ENCODE peak calls at places on chromosomes 5 and 9, in ten cellular contexts. I is lower lobe of right lung; K is body of pancreas; T is psoas muscle; A is transverse colon; Z is mucosa of descending colon; G is adipocyte; P is A549; S is CD8-positive, alpha-beta memory T cell; Q is cardiac muscle cell. E is an unnamed sample.

GRCh38 chr9:20873240-20873860 is 158.1 kb downstream of the HACD4 start:
- DNase-seq in I (no peak), K (no peak), T (no peak), A (no peak), Z (no peak), G (peak; percentile 37), P (no peak), S (no peak), Q (no peak), E (no peak)

GRCh38 chr5:60287174-60287771 is 393.7 kb upstream of the PDE4D start:
- DNase-seq in I (peak; percentile 76), K (peak; percentile 71), T (peak; percentile 12), A (peak; percentile 26), Z (peak; percentile 24), G (peak; percentile 36), P (peak; percentile 18), S (no peak), Q (peak; percentile 79), E (peak; percentile 55)

GRCh38 chr9:116550728-116551436 is 136.2 kb upstream of the TRIM32 start:
- DNase-seq in I (no peak), K (no peak), T (peak; percentile 23), A (no peak), Z (no peak), G (peak; percentile 62), P (no peak), S (no peak), Q (no peak), E (no peak)

GRCh38 chr9:130490981-130491380 is 46.2 kb downstream of the ASS1 start:
- DNase-seq in I (no peak), K (no peak), T (no peak), A (no peak), Z (no peak), G (no peak), P (no peak), S (no peak), Q (no peak), E (no peak)

GRCh38 chr5:164184158-164184557 is 678.7 kb downstream of the MAT2B start:
- DNase-seq in I (no peak), K (no peak), T (no peak), A (no peak), Z (no peak), G (no peak), P (no peak), S (no peak), Q (peak; percentile 57), E (peak; percentile 18)

GRCh38 chr5:61275841-61276240 is 56.2 kb upstream of the ZSWIM6 start:
- DNase-seq in I (peak; percentile 88), K (no peak), T (peak; percentile 58), A (peak; percentile 35), Z (no peak), G (peak; percentile 62), P (no peak), S (no peak), Q (no peak), E (no peak)

GRCh38 chr5:1410156-1411014 is 34.9 kb downstream of the SLC6A3 start:
- DNase-seq in I (peak; percentile 28), K (peak; percentile 3), T (no peak), A (no peak), Z (no peak), G (no peak), P (no peak), S (no peak), Q (no peak), E (no peak)

GRCh38 chr9:138069731-138070456 is 192.3 kb downstream of the CACNA1B start:
- DNase-seq in I (no peak), K (no peak), T (no peak), A (no peak), Z (no peak), G (no peak), P (no peak), S (no peak), Q (no peak), E (no peak)

GRCh38 chr5:134114886-134115805 is 665 bp downstream of the TCF7 start:
- DNase-seq in I (no peak), K (peak; percentile 66), T (peak; percentile 42), A (peak; percentile 40), Z (peak; percentile 65), G (peak; percentile 16), P (peak; percentile 41), S (peak; percentile 76), Q (peak; percentile 65), E (peak; percentile 39)

GRCh38 chr5:80275347-80275746 is 19.5 kb upstream of the SERINC5 start:
- DNase-seq in I (no peak), K (no peak), T (no peak), A (no peak), Z (no peak), G (peak; percentile 13), P (no peak), S (peak; percentile 16), Q (peak; percentile 54), E (no peak)

GRCh38 chr5:159104058-159104651 is 4.4 kb upstream of the EBF1 start:
- DNase-seq in I (peak; percentile 41), K (no peak), T (no peak), A (no peak), Z (peak; percentile 30), G (no peak), P (peak; percentile 35), S (no peak), Q (peak; percentile 62), E (no peak)

GRCh38 chr5:137751869-137752491 is 2.2 kb downstream of the HNRNPA0 start:
- DNase-seq in I (no peak), K (peak; percentile 37), T (no peak), A (peak; percentile 20), Z (no peak), G (peak; percentile 94), P (peak; percentile 48), S (peak; percentile 32), Q (peak; percentile 74), E (no peak)

GRCh38 chr5:126178521-126178920 is 244.7 kb upstream of the GRAMD2B start:
- DNase-seq in I (no peak), K (peak; percentile 17), T (no peak), A (no peak), Z (no peak), G (peak; percentile 62), P (no peak), S (no peak), Q (no peak), E (no peak)

DNA sequence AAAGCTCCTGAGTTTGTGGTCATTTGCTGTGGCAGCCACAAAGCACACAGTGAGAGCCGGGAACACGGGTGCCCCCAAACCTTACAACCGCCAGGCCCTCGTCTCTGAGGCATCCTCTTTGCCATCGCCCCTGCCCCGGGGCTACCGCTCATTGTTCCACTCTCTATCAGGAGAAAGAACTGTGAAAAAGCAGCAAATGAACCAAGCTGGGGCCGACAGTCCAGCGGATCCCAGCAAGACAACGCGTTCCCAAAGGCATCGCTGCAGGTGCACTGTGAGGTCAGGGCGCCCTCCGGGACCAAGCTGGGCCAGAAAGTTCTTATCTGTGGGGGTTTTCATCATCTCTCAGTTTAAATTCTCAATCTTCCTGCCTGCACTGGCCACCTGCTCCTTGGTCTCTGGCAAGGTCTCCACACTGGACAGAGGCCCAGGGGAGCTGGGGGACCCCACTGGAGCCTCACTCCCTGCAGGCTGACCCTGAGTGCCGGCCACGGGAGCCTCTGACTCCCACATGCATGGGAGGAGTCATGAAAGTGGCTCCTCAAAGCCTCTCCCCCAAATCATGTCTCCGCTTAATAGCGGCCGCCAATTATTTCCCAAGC is 32.1 kb downstream of the VAV2 start:
- DNase-seq in I (peak; percentile 35), K (no peak), T (no peak), A (no peak), Z (peak; percentile 12), G (no peak), P (no peak), S (no peak), Q (no peak), E (no peak)
- H3K4me1 ChIP-seq in I (peaks cover 54% of the 10 kb centered on the region), K (peaks cover 73% of the 10 kb centered on the region), T (peaks cover 9% of the 10 kb centered on the region), A (peaks cover 4% of the 10 kb centered on the region), Z (peaks cover 3% of the 10 kb centered on the region), G (peaks cover 13% of the 10 kb centered on the region), P (peaks cover 9% of the 10 kb centered on the region), S (no peaks in the 10 kb centered on the region), Q (peaks cover 25% of the 10 kb centered on the region), E (peaks cover 9% of the 10 kb centered on the region)

DNA sequence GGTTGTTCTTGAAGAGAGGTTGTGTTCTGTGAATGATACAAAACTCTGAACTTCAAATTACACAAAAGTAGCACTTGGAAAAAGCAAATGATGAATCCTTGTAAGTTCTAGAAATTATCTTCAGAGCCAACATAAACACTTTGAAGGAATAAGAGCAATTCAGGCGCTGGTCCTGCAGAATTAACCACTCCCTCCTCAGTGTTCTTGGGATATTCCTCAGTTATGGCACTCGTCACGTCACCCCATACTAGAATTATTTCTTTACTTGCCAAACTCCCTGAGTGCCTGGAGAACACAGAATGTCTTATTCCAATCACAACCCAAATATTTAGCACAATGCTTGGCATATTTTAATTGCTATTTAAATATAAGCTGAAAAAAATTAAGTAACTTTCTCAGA is 126.3 kb downstream of the EFNA5 start:
- DNase-seq in I (no peak), K (no peak), T (no peak), A (no peak), Z (no peak), G (no peak), P (no peak), S (no peak), Q (no peak), E (no peak)
- H3K4me1 ChIP-seq in I (peaks cover 22% of the 10 kb centered on the region), K (peaks cover 42% of the 10 kb centered on the region), T (peaks cover 16% of the 10 kb centered on the region), A (no peaks in the 10 kb centered on the region), Z (no peaks in the 10 kb centered on the region), G (peaks cover 37% of the 10 kb centered on the region), P (peaks cover 75% of the 10 kb centered on the region), S (no peaks in the 10 kb centered on the region), Q (peaks cover 30% of the 10 kb centered on the region), E (no peaks in the 10 kb centered on the region)

GRCh38 chr9:113375057-113376023 is 1.4 kb downstream of the HDHD3 start:
- DNase-seq in I (no peak), K (peak; percentile 58), T (no peak), A (peak; percentile 75), Z (peak; percentile 58), G (no peak), P (peak; percentile 22), S (no peak), Q (no peak), E (no peak)
- H3K4me1 ChIP-seq in I (no peaks in the 10 kb centered on the region), K (peaks cover 87% of the 10 kb centered on the region), T (peaks cover 3% of the 10 kb centered on the region), A (no peaks in the 10 kb centered on the region), Z (peaks cover 14% of the 10 kb centered on the region), G (peaks cover 5% of the 10 kb centered on the region), P (peaks cover 4% of the 10 kb centered on the region), S (peaks cover 9% of the 10 kb centered on the region), Q (peaks cover 11% of the 10 kb centered on the region), E (no peaks in the 10 kb centered on the region)

GRCh38 chr9:127549218-127549617 is 62.9 kb upstream of the STXBP1 start:
- DNase-seq in I (no peak), K (no peak), T (no peak), A (no peak), Z (no peak), G (no peak), P (no peak), S (no peak), Q (no peak), E (no peak)

GRCh38 chr9:127545196-127546124 is 66.6 kb upstream of the STXBP1 start:
- DNase-seq in I (peak; percentile 87), K (peak; percentile 98), T (no peak), A (peak; percentile 66), Z (peak; percentile 73), G (no peak), P (peak; percentile 94), S (no peak), Q (no peak), E (no peak)

GRCh38 chr9:127543973-127544533 is 68.0 kb upstream of the STXBP1 start:
- DNase-seq in I (no peak), K (peak; percentile 59), T (no peak), A (no peak), Z (no peak), G (no peak), P (no peak), S (no peak), Q (no peak), E (no peak)

GRCh38 chr9:127548352-127548878 is 63.7 kb upstream of the STXBP1 start:
- DNase-seq in I (no peak), K (no peak), T (no peak), A (no peak), Z (no peak), G (no peak), P (no peak), S (no peak), Q (no peak), E (no peak)

GRCh38 chr9:127546125-127546832 is 65.8 kb upstream of the STXBP1 start:
- DNase-seq in I (no peak), K (no peak), T (no peak), A (peak; percentile 37), Z (no peak), G (no peak), P (no peak), S (no peak), Q (no peak), E (no peak)
- H3K4me1 ChIP-seq in I (peaks cover 97% of the 10 kb centered on the region), K (peaks cover 97% of the 10 kb centered on the region), T (peaks cover 7% of the 10 kb centered on the region), A (peaks cover 43% of the 10 kb centered on the region), Z (peaks cover 42% of the 10 kb centered on the region), G (peaks cover 35% of the 10 kb centered on the region), P (peaks cover 91% of the 10 kb centered on the region), S (no peaks in the 10 kb centered on the region), Q (peaks cover 18% of the 10 kb centered on the region), E (peaks cover 3% of the 10 kb centered on the region)